ENCODE peak calls at places on chromosomes 5 and 9, in seven cellular contexts. H, S, Y, Z, M, L and G are unnamed samples. For H3K4me1, the result is how much of the 10 kb centered on the place peaks cover.

GRCh38 chr5:74492230-74492629 is 148.3 kb downstream of the ENC1 start:
- DNase-seq in H (no peak), S (no peak), Y (no peak), Z (no peak), M (no peak), L (no peak), G (no peak)

GRCh38 chr5:179125789-179126505 is 65.8 kb downstream of the ZNF354C start:
- DNase-seq in H (no peak), S (peak), Y (peak), Z (no peak), M (no peak), L (no peak), G (peak)

GRCh38 chr5:138352071-138352721 is at the start of gene KDM3B:
- DNase-seq in H (peak), S (peak), Y (peak), Z (peak), M (peak), L (peak), G (peak)

GRCh38 chr9:81536242-81537025 is 152.9 kb downstream of the TLE1 start:
- DNase-seq in H (no peak), S (no peak), Y (no peak), Z (no peak), M (no peak), L (no peak), G (no peak)

GRCh38 chr9:121636411-121636865 is 15.0 kb upstream of the DAB2IP start:
- DNase-seq in H (peak), S (peak), Y (peak), Z (no peak), M (no peak), L (no peak), G (no peak)

GRCh38 chr5:88760512-88760911 is 122.5 kb downstream of the MEF2C start:
- DNase-seq in H (no peak), S (no peak), Y (no peak), Z (no peak), M (no peak), L (no peak), G (no peak)

GRCh38 chr5:74648835-74649286 is 8.3 kb upstream of the ENC1 start:
- DNase-seq in H (peak), S (no peak), Y (no peak), Z (peak), M (peak), L (no peak), G (no peak)

GRCh38 chr5:178349147-178349527 is 116.5 kb upstream of the PHYKPL start:
- DNase-seq in H (no peak), S (no peak), Y (no peak), Z (no peak), M (no peak), L (peak), G (no peak)

GRCh38 chr5:66796306-66797292 is 200.4 kb downstream of the MAST4 start:
- DNase-seq in H (peak), S (no peak), Y (no peak), Z (no peak), M (peak), L (no peak), G (no peak)

GRCh38 chr5:102796014-102796413 is 40.9 kb downstream of the PAM start:
- DNase-seq in H (peak), S (no peak), Y (no peak), Z (no peak), M (no peak), L (no peak), G (no peak)

GRCh38 chr9:10366171-10366779 is 246.5 kb downstream of the PTPRD start:
- DNase-seq in H (peak), S (no peak), Y (no peak), Z (no peak), M (peak), L (no peak), G (no peak)

GRCh38 chr5:30041831-30042385 is 1151.6 kb upstream of the CDH6 start:
- DNase-seq in H (no peak), S (no peak), Y (no peak), Z (no peak), M (no peak), L (no peak), G (no peak)

GRCh38 chr5:13566903-13567339 is 377.6 kb downstream of the DNAH5 start:
- DNase-seq in H (peak), S (no peak), Y (no peak), Z (no peak), M (no peak), L (no peak), G (no peak)

GRCh38 chr5:134708301-134708700 is 30.0 kb upstream of the CAMLG start:
- DNase-seq in H (peak), S (no peak), Y (no peak), Z (no peak), M (no peak), L (no peak), G (no peak)

GRCh38 chr9:69279730-69280127 is 45.3 kb upstream of the ENTREP1 start:
- DNase-seq in H (no peak), S (no peak), Y (no peak), Z (no peak), M (no peak), L (no peak), G (no peak)

GRCh38 chr9:127720031-127720864 is 4.4 kb downstream of the TTC16 start:
- DNase-seq in H (no peak), S (no peak), Y (no peak), Z (peak), M (no peak), L (peak), G (no peak)

GRCh38 chr5:144812770-144813169 is 642.1 kb downstream of the KCTD16 start:
- DNase-seq in H (peak), S (no peak), Y (no peak), Z (no peak), M (no peak), L (no peak), G (peak)

GRCh38 chr9:132637351-132637750 is 32.4 kb downstream of the DDX31 start:
- DNase-seq in H (no peak), S (no peak), Y (no peak), Z (no peak), M (no peak), L (no peak), G (no peak)

GRCh38 chr5:15354011-15354410 is 146.0 kb upstream of the FBXL7 start:
- DNase-seq in H (no peak), S (no peak), Y (no peak), Z (no peak), M (no peak), L (no peak), G (no peak)

GRCh38 chr9:130825051-130825651 is 9.9 kb upstream of the ABL1 start:
- DNase-seq in H (peak), S (peak), Y (no peak), Z (no peak), M (peak), L (no peak), G (no peak)

GRCh38 chr5:103800728-103801127 is 238.1 kb upstream of the NUDT12 start:
- DNase-seq in H (peak), S (no peak), Y (no peak), Z (no peak), M (no peak), L (no peak), G (no peak)

GRCh38 chr9:37229882-37230482 is 109.6 kb downstream of the ZCCHC7 start:
- DNase-seq in H (peak), S (no peak), Y (no peak), Z (no peak), M (no peak), L (no peak), G (no peak)

GRCh38 chr5:162288647-162289296 is 221.2 kb downstream of the GABRG2 start:
- DNase-seq in H (no peak), S (no peak), Y (no peak), Z (no peak), M (no peak), L (no peak), G (no peak)

GRCh38 chr9:124839612-124840299 is 13.5 kb upstream of the WDR38 start:
- DNase-seq in H (peak), S (no peak), Y (no peak), Z (no peak), M (peak), L (no peak), G (no peak)

GRCh38 chr5:84364043-84364442 is 20.6 kb downstream of the EDIL3 start:
- DNase-seq in H (peak), S (no peak), Y (no peak), Z (no peak), M (no peak), L (no peak), G (no peak)

GRCh38 chr5:88419931-88420330 is 151.3 kb upstream of the TMEM161B start:
- DNase-seq in H (no peak), S (no peak), Y (no peak), Z (no peak), M (no peak), L (no peak), G (no peak)

GRCh38 chr9:34375901-34376595 is 650 bp downstream of the MYORG start:
- DNase-seq in H (no peak), S (peak), Y (no peak), Z (peak), M (peak), L (peak), G (no peak)

GRCh38 chr5:6759401-6759800 is 46.2 kb downstream of the TENT4A start:
- DNase-seq in H (no peak), S (no peak), Y (no peak), Z (no peak), M (no peak), L (no peak), G (no peak)

GRCh38 chr5:126912607-126913006 is 117.8 kb downstream of the MARCHF3 start:
- DNase-seq in H (no peak), S (no peak), Y (no peak), Z (no peak), M (no peak), L (no peak), G (no peak)

GRCh38 chr5:154477382-154478223 is 424 bp downstream of the HAND1 start:
- DNase-seq in H (no peak), S (no peak), Y (no peak), Z (no peak), M (no peak), L (no peak), G (no peak)

GRCh38 chr9:132087438-132088030 is 7.9 kb upstream of the MED27 start:
- DNase-seq in H (no peak), S (no peak), Y (no peak), Z (no peak), M (no peak), L (no peak), G (no peak)

GRCh38 chr9:109639666-109640231 is 140.2 kb upstream of the PALM2AKAP2 start:
- DNase-seq in H (no peak), S (no peak), Y (no peak), Z (no peak), M (no peak), L (no peak), G (no peak)

GRCh38 chr9:133787749-133788015 is 49.5 kb upstream of the SARDH start:
- DNase-seq in H (peak), S (no peak), Y (no peak), Z (no peak), M (peak), L (peak), G (no peak)

GRCh38 chr5:141692919-141693848 is 11.2 kb upstream of the ARAP3 start:
- DNase-seq in H (peak), S (no peak), Y (no peak), Z (peak), M (no peak), L (no peak), G (no peak)

GRCh38 chr5:169712428-169712827 is 75.4 kb downstream of the DOCK2 start:
- DNase-seq in H (no peak), S (no peak), Y (no peak), Z (no peak), M (no peak), L (no peak), G (no peak)

DNA sequence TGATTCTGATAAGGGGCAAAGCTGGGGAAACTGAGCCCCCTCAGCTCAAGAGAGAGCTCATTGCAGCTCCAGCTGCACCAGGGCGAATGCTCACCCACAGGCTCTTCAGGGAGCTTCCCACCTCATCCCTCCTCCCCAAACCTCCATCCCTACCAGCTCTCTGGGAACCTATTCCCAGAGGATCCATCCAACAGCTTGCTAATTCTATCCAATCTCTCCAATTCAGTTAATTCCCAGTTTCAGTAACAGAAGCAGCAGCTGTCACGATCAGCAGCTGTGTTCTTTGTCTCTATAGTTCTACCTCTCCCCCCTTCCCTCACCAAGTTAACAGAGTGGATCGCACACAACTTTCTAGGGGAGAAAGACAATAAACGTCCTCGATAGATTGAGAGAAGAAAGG is 135.5 kb upstream of the EFNA5 start:
- DNase-seq in H (no peak), S (no peak), Y (no peak), Z (no peak), M (no peak), L (no peak), G (no peak)
- H3K4me1 ChIP-seq in H (under half), S (under half), Y (under half), Z (under half), M (under half), L (under half), G (under half)

DNA sequence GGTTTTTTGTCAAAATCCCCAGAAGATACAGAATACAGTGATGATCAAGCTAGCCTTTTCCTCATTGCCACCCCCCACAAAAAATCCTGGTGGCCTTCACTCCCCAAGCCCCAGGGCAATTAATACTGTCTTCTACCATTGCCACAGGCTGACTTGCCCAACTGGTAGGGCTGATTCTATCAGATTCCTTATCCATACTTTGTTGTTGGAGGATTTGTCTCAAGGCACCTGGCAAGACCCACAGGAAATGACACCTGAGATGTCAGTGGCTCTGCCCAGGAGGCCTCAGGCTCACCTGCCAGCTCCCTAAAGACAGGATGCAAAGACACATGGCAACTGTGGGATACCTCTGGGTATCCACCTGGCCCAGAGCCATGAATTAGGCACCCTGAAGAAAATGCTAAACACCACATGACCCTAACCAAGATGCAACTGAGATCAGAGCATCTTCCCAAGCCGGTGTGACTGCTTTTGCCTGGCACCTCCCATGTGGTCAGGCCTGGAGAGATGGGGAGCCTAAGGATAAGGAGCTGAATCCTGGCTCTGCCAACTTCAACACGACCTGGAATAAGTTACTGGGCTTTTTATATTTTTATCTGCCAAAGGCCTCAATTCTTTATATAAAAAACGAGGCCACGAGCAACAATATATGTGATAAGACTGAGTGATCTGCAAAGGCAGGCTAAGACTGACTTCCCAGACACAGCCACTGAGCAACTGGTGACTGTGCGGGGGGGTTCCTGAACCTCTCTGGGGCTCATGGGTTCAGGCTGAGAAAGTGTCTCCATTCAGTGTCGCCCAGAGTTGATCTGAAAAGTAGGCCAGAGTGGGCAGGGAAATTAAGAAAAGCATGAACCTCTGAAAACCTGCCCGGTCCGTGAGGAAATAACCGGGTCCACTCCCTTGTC is 944 bp downstream of the ATOX1 start:
- DNase-seq in H (no peak), S (no peak), Y (no peak), Z (no peak), M (peak), L (no peak), G (no peak)
- H3K4me3 ChIP-seq in H (peak), S (peak), Y (peak), Z (peak), M (peak), L (peak), G (peak)

GRCh38 chr9:136664799-136665082 is 2.0 kb downstream of the EGFL7 start:
- DNase-seq in H (no peak), S (no peak), Y (no peak), Z (no peak), M (no peak), L (no peak), G (no peak)

GRCh38 chr9:136663311-136663679 is 579 bp downstream of the EGFL7 start:
- DNase-seq in H (no peak), S (no peak), Y (no peak), Z (no peak), M (no peak), L (no peak), G (no peak)

GRCh38 chr9:136665111-136665703 is 2.5 kb downstream of the EGFL7 start:
- DNase-seq in H (no peak), S (no peak), Y (no peak), Z (no peak), M (no peak), L (peak), G (no peak)

GRCh38 chr9:136662656-136663310 is at the start of gene EGFL7:
- DNase-seq in H (no peak), S (peak), Y (no peak), Z (no peak), M (no peak), L (peak), G (no peak)

DNA sequence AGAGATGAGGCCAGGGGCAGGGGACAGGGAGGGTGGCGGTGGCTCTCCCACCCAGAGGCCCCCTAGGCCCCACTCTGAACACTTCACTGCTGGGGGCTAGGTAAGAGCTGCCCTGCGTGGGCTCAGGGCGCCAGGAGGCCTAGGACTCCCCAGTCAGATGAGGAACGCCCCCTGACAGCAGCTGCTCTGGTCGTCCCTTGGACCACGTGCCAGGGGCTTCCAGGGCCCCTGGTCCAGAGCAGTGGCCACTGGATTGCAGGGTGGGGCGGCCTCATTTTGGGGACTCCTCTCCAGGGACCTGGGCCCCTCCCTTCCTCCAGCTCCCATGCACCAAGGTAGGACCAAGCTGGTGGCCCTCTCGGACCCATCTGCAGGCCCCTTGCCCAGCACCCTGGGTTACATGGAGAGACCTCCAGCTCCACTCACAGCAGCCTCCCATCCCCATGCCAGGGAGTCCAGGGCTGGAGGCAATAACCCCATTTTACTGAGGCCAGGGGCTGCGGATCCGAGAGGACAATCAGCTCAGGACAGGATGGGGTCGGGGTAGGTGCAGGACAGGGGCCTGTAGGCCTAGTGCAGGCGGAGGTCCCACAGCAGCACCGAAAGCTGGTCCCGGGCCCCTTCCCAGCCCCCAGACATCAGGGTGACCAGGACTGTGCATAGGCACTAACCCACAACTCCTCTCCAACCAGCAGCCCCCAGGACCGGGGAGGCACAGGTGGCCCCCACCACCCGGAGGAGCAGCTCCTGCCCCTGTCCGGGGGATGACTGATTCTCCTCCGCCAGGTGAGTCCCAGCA is 1.5 kb downstream of the EGFL7 start:
- DNase-seq in H (no peak), S (no peak), Y (no peak), Z (no peak), M (no peak), L (no peak), G (no peak)
- H3K27ac ChIP-seq in H (no peak), S (peak), Y (no peak), Z (no peak), M (no peak), L (peak), G (no peak)

GRCh38 chr5:174717826-174718455 is 6.4 kb upstream of the MSX2 start:
- DNase-seq in H (no peak), S (no peak), Y (no peak), Z (no peak), M (no peak), L (no peak), G (no peak)
- H3K4me1 ChIP-seq in H (under half), S (under half), Y (under half), Z (under half), M (under half), L (under half), G (under half)

DNA sequence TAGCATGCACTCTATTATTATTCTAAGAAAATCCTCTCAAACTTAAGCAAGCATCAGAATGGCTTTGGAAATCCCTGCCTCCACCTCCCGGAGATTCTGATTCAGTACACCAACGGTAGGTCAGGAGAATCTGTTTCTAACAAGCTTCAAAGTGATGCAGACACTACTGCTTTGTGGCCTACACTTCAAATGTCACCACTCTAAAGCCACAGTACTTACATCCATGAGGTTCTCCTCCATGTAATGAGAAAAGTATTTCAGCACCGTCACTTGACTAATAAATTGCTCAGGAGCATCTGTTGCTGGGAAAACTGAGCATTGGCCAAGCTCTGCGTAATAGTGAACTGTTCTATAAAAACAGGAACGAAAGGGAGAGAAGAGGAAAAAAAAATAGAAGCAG is 4.8 kb downstream of the PLK2 start:
- DNase-seq in H (no peak), S (no peak), Y (no peak), Z (no peak), M (no peak), L (no peak), G (no peak)
- H3K4me3 ChIP-seq in H (no peak), S (no peak), Y (no peak), Z (no peak), M (no peak), L (peak), G (peak)

DNA sequence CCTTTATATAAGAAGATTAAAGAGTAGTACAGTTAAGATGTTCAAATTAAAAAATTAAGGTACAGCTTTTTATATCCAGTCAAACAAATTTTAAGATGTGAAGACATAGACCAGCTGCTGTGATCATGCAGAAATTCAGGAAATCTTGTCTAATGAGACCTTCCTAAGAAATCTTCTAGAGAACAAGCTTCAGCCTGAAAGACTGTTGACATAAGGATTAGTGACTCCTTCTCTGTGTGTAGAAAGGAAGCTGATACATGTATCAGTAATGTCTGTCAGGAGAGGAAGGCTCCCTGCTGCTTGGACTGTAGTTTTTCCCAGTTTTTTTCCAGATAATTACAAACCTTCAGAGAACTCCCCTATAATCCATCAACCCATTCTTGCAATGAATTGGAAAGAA is 75.8 kb upstream of the PCSK5 start:
- DNase-seq in H (no peak), S (no peak), Y (no peak), Z (no peak), M (no peak), L (no peak), G (no peak)
- H3K27ac ChIP-seq in H (no peak), S (no peak), Y (no peak), Z (no peak), M (no peak), L (no peak), G (no peak)